ENCODE peak calls at places on chromosomes 1 and 21, in nine cellular contexts. One of them, this sample, is unnamed. For H3K36me3, the result is how much of the 10 kb centered on the place peaks cover.

GRCh38 chr1:198845851-198846250 is 207.0 kb downstream of the PTPRC start:
- DNase-seq in psoas muscle: no peak
- DNase-seq in MM.1S: no peak
- DNase-seq in small intestine: no peak
- DNase-seq in aorta: no peak
- DNase-seq in GM23248: no peak
- DNase-seq in astrocyte: peak
- DNase-seq in mesendoderm: no peak
- DNase-seq in upper lobe of right lung: no peak
- DNase-seq in this sample: no peak

GRCh38 chr1:77739235-77739634 is 20.4 kb downstream of the USP33 start:
- DNase-seq in psoas muscle: no peak
- DNase-seq in astrocyte: no peak
- DNase-seq in aorta: no peak
- DNase-seq in GM23248: no peak
- DNase-seq in MM.1S: no peak
- DNase-seq in mesendoderm: no peak
- DNase-seq in upper lobe of right lung: no peak
- DNase-seq in small intestine: no peak
- DNase-seq in this sample: no peak

GRCh38 chr21:17045214-17045835 is 467.5 kb upstream of the CXADR start:
- DNase-seq in mesendoderm: peak
- DNase-seq in GM23248: peak
- DNase-seq in aorta: no peak
- DNase-seq in upper lobe of right lung: no peak
- DNase-seq in small intestine: no peak
- DNase-seq in astrocyte: peak
- DNase-seq in psoas muscle: no peak
- DNase-seq in MM.1S: peak
- DNase-seq in this sample: no peak

GRCh38 chr1:81174811-81175476 is 625.8 kb upstream of the ADGRL2 start:
- DNase-seq in mesendoderm: peak
- DNase-seq in small intestine: peak
- DNase-seq in upper lobe of right lung: no peak
- DNase-seq in psoas muscle: no peak
- DNase-seq in aorta: no peak
- DNase-seq in GM23248: peak
- DNase-seq in astrocyte: peak
- DNase-seq in MM.1S: no peak
- DNase-seq in this sample: peak

GRCh38 chr1:53328009-53328489 is at the start of gene LRP8:
- DNase-seq in MM.1S: peak
- DNase-seq in astrocyte: peak
- DNase-seq in upper lobe of right lung: peak
- DNase-seq in small intestine: peak
- DNase-seq in aorta: peak
- DNase-seq in GM23248: peak
- DNase-seq in mesendoderm: peak
- DNase-seq in psoas muscle: peak
- DNase-seq in this sample: peak

GRCh38 chr1:165444897-165445370 is at the start of gene RXRG:
- DNase-seq in mesendoderm: peak
- DNase-seq in psoas muscle: peak
- DNase-seq in GM23248: peak
- DNase-seq in aorta: peak
- DNase-seq in astrocyte: no peak
- DNase-seq in MM.1S: no peak
- DNase-seq in small intestine: peak
- DNase-seq in upper lobe of right lung: peak
- DNase-seq in this sample: peak

GRCh38 chr1:156664046-156664948 is 12.9 kb downstream of the NES start:
- DNase-seq in small intestine: no peak
- DNase-seq in MM.1S: no peak
- DNase-seq in GM23248: peak
- DNase-seq in psoas muscle: peak
- DNase-seq in upper lobe of right lung: no peak
- DNase-seq in aorta: no peak
- DNase-seq in astrocyte: no peak
- DNase-seq in mesendoderm: peak
- DNase-seq in this sample: no peak

GRCh38 chr1:46406881-46407608 is 12.9 kb downstream of the FAAH start:
- DNase-seq in small intestine: no peak
- DNase-seq in psoas muscle: no peak
- DNase-seq in GM23248: peak
- DNase-seq in mesendoderm: peak
- DNase-seq in MM.1S: no peak
- DNase-seq in astrocyte: no peak
- DNase-seq in upper lobe of right lung: peak
- DNase-seq in aorta: peak
- DNase-seq in this sample: no peak

GRCh38 chr1:24369199-24369598 is 44.4 kb downstream of the STPG1 start:
- DNase-seq in small intestine: no peak
- DNase-seq in MM.1S: no peak
- DNase-seq in astrocyte: no peak
- DNase-seq in psoas muscle: peak
- DNase-seq in mesendoderm: no peak
- DNase-seq in GM23248: peak
- DNase-seq in upper lobe of right lung: no peak
- DNase-seq in aorta: peak
- DNase-seq in this sample: no peak

GRCh38 chr1:74531807-74532206 is 19.4 kb upstream of the LRRC53 start:
- DNase-seq in GM23248: no peak
- DNase-seq in upper lobe of right lung: no peak
- DNase-seq in MM.1S: no peak
- DNase-seq in small intestine: no peak
- DNase-seq in astrocyte: no peak
- DNase-seq in psoas muscle: no peak
- DNase-seq in aorta: no peak
- DNase-seq in mesendoderm: no peak
- DNase-seq in this sample: no peak

GRCh38 chr1:220880367-220880680 is 1.1 kb downstream of the HLX start:
- DNase-seq in astrocyte: no peak
- DNase-seq in aorta: no peak
- DNase-seq in MM.1S: no peak
- DNase-seq in GM23248: no peak
- DNase-seq in small intestine: no peak
- DNase-seq in upper lobe of right lung: no peak
- DNase-seq in psoas muscle: no peak
- DNase-seq in mesendoderm: no peak
- DNase-seq in this sample: no peak

GRCh38 chr1:196148367-196148970 is 459.8 kb downstream of the KCNT2 start:
- DNase-seq in psoas muscle: no peak
- DNase-seq in aorta: no peak
- DNase-seq in GM23248: peak
- DNase-seq in mesendoderm: peak
- DNase-seq in upper lobe of right lung: no peak
- DNase-seq in astrocyte: peak
- DNase-seq in small intestine: peak
- DNase-seq in MM.1S: peak
- DNase-seq in this sample: no peak

GRCh38 chr1:68495968-68496679 is 758 bp downstream of the DEPDC1 start:
- DNase-seq in mesendoderm: peak
- DNase-seq in aorta: no peak
- DNase-seq in astrocyte: no peak
- DNase-seq in psoas muscle: no peak
- DNase-seq in upper lobe of right lung: no peak
- DNase-seq in MM.1S: peak
- DNase-seq in GM23248: peak
- DNase-seq in small intestine: peak
- DNase-seq in this sample: no peak

GRCh38 chr21:25881524-25882376 is 147.0 kb downstream of the GABPA start:
- DNase-seq in mesendoderm: peak
- DNase-seq in psoas muscle: peak
- DNase-seq in upper lobe of right lung: peak
- DNase-seq in MM.1S: peak
- DNase-seq in astrocyte: peak
- DNase-seq in aorta: peak
- DNase-seq in GM23248: peak
- DNase-seq in small intestine: peak
- DNase-seq in this sample: peak

GRCh38 chr1:235646463-235646862 is 3.1 kb downstream of the GNG4 start:
- DNase-seq in psoas muscle: no peak
- DNase-seq in astrocyte: no peak
- DNase-seq in mesendoderm: no peak
- DNase-seq in upper lobe of right lung: no peak
- DNase-seq in aorta: no peak
- DNase-seq in small intestine: no peak
- DNase-seq in MM.1S: no peak
- DNase-seq in GM23248: no peak
- DNase-seq in this sample: no peak

GRCh38 chr1:154550657-154551056 is 7.8 kb downstream of the UBE2Q1 start:
- DNase-seq in GM23248: no peak
- DNase-seq in psoas muscle: no peak
- DNase-seq in astrocyte: no peak
- DNase-seq in mesendoderm: no peak
- DNase-seq in MM.1S: peak
- DNase-seq in small intestine: no peak
- DNase-seq in aorta: no peak
- DNase-seq in upper lobe of right lung: no peak
- DNase-seq in this sample: no peak

GRCh38 chr1:154552036-154552435 is 6.4 kb downstream of the UBE2Q1 start:
- DNase-seq in MM.1S: no peak
- DNase-seq in aorta: no peak
- DNase-seq in astrocyte: no peak
- DNase-seq in psoas muscle: no peak
- DNase-seq in small intestine: no peak
- DNase-seq in GM23248: no peak
- DNase-seq in upper lobe of right lung: no peak
- DNase-seq in mesendoderm: no peak
- DNase-seq in this sample: no peak

GRCh38 chr1:154549371-154549770 is 9.1 kb downstream of the UBE2Q1 start:
- DNase-seq in astrocyte: no peak
- DNase-seq in mesendoderm: no peak
- DNase-seq in small intestine: no peak
- DNase-seq in MM.1S: no peak
- DNase-seq in aorta: no peak
- DNase-seq in upper lobe of right lung: no peak
- DNase-seq in psoas muscle: no peak
- DNase-seq in GM23248: no peak
- DNase-seq in this sample: no peak

GRCh38 chr1:154551474-154551873 is 7.0 kb downstream of the UBE2Q1 start:
- DNase-seq in MM.1S: no peak
- DNase-seq in aorta: no peak
- DNase-seq in astrocyte: no peak
- DNase-seq in mesendoderm: no peak
- DNase-seq in upper lobe of right lung: no peak
- DNase-seq in GM23248: no peak
- DNase-seq in psoas muscle: no peak
- DNase-seq in small intestine: peak
- DNase-seq in this sample: no peak

GRCh38 chr1:154550070-154550469 is 8.4 kb downstream of the UBE2Q1 start:
- DNase-seq in mesendoderm: no peak
- DNase-seq in GM23248: no peak
- DNase-seq in aorta: no peak
- DNase-seq in small intestine: no peak
- DNase-seq in psoas muscle: no peak
- DNase-seq in astrocyte: no peak
- DNase-seq in MM.1S: no peak
- DNase-seq in upper lobe of right lung: no peak
- DNase-seq in this sample: no peak
- H3K36me3 ChIP-seq in mesendoderm: under half
- H3K36me3 ChIP-seq in GM23248: under half
- H3K36me3 ChIP-seq in aorta: under half
- H3K36me3 ChIP-seq in small intestine: under half
- H3K36me3 ChIP-seq in psoas muscle: half or more
- H3K36me3 ChIP-seq in astrocyte: half or more
- H3K36me3 ChIP-seq in MM.1S: under half
- H3K36me3 ChIP-seq in upper lobe of right lung: half or more
- H3K36me3 ChIP-seq in this sample: under half

DNA sequence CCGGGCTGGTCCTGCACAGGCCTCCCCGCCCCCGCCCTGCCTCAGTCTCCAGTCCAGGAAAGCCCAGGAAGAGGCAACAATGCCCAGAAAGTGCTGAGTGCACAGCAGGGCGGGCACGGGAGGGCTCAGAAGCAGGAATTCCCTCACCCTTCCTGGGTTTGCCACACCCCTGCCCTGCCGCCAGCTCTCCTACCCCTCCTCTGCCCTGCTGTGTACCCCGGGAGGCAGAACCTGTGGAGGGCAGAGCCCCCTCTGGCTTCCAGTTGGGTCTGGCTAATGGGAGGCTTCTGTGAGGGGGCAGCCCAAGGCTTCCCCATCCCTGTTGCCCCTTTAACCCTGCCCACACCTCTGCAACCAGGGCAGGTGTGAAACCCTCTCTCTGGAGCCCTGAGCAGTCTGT is 47.5 kb upstream of the CSF3R start:
- DNase-seq in upper lobe of right lung: peak
- DNase-seq in small intestine: no peak
- DNase-seq in astrocyte: no peak
- DNase-seq in aorta: no peak
- DNase-seq in MM.1S: no peak
- DNase-seq in psoas muscle: no peak
- DNase-seq in GM23248: no peak
- DNase-seq in mesendoderm: no peak
- DNase-seq in this sample: no peak
- H3K36me3 ChIP-seq in upper lobe of right lung: under half
- H3K36me3 ChIP-seq in small intestine: under half
- H3K36me3 ChIP-seq in astrocyte: under half
- H3K36me3 ChIP-seq in aorta: under half
- H3K36me3 ChIP-seq in MM.1S: under half
- H3K36me3 ChIP-seq in psoas muscle: under half
- H3K36me3 ChIP-seq in GM23248: under half
- H3K36me3 ChIP-seq in mesendoderm: under half
- H3K36me3 ChIP-seq in this sample: under half

DNA sequence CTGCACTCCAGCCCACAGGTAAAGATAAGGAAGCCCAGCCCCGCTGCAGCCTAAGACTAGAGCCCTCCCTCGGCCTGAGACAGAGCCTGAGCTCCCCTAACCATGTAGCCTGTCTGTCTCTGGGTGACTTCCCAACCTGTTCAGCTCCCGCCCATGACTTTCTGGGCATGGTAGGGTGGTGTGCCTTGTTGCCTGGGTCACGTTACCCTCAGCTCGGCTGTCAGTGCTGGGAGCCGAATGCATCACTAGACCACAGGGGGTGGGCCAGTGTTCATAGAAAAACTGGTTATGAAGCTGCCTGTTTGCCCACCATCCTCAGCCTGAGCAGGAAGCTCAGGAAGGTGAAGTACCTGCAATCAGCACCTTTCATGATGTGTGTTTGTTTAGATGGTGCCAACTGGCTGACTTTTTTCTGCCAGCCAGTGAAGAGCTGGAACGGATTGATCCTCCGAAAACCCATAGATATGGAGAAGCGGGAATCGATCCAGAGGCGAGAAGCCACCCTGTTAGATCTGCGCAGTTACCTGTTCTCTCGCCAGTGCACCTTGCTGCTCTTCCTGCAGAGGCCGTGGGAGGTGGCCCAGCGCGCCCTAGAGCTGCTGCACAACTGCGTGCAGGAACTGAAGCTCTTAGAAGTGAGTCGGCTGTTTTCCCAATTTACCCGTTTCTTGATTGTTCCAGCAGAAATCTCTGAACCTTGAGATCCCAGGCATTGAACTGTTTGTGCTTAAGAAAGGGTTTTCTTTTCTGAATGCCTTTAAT is 43.9 kb upstream of the PWP2 start:
- DNase-seq in psoas muscle: no peak
- DNase-seq in mesendoderm: no peak
- DNase-seq in small intestine: no peak
- DNase-seq in MM.1S: no peak
- DNase-seq in astrocyte: no peak
- DNase-seq in GM23248: no peak
- DNase-seq in aorta: no peak
- DNase-seq in upper lobe of right lung: no peak
- DNase-seq in this sample: no peak
- H3K36me3 ChIP-seq in psoas muscle: half or more
- H3K36me3 ChIP-seq in mesendoderm: under half
- H3K36me3 ChIP-seq in small intestine: under half
- H3K36me3 ChIP-seq in MM.1S: under half
- H3K36me3 ChIP-seq in astrocyte: under half
- H3K36me3 ChIP-seq in GM23248: under half
- H3K36me3 ChIP-seq in aorta: under half
- H3K36me3 ChIP-seq in upper lobe of right lung: half or more
- H3K36me3 ChIP-seq in this sample: under half

GRCh38 chr1:200911361-200911760 is 16.7 kb downstream of the INAVA start:
- DNase-seq in GM23248: no peak
- DNase-seq in MM.1S: no peak
- DNase-seq in small intestine: no peak
- DNase-seq in astrocyte: no peak
- DNase-seq in aorta: no peak
- DNase-seq in upper lobe of right lung: no peak
- DNase-seq in mesendoderm: no peak
- DNase-seq in psoas muscle: no peak
- DNase-seq in this sample: no peak
- H3K36me3 ChIP-seq in GM23248: under half
- H3K36me3 ChIP-seq in MM.1S: under half
- H3K36me3 ChIP-seq in small intestine: under half
- H3K36me3 ChIP-seq in astrocyte: under half
- H3K36me3 ChIP-seq in aorta: under half
- H3K36me3 ChIP-seq in upper lobe of right lung: under half
- H3K36me3 ChIP-seq in mesendoderm: under half
- H3K36me3 ChIP-seq in psoas muscle: under half
- H3K36me3 ChIP-seq in this sample: under half

This sample was measured in adrenal gland.